ENCODE peak calls at places on chromosome 21, in four cellular contexts. One of them, this sample, is unnamed.

GRCh38 chr21:45766055-45766454 is 122.5 kb downstream of the PCBP3 start:
- DNase-seq in H1: no peak
- DNase-seq in HepG2: no peak
- DNase-seq in K562: no peak
- DNase-seq in this sample: no peak

GRCh38 chr21:29501451-29501850 is 202.7 kb downstream of the BACH1 start:
- DNase-seq in K562: no peak
- DNase-seq in HepG2: no peak
- DNase-seq in H1: no peak
- DNase-seq in this sample: no peak

GRCh38 chr21:39094847-39095525 is 88.3 kb downstream of the PSMG1 start:
- DNase-seq in HepG2: peak; percentile 99
- DNase-seq in H1: no peak
- DNase-seq in K562: peak; percentile 33
- DNase-seq in this sample: peak; percentile 32

GRCh38 chr21:33643658-33644311 is 1.5 kb downstream of the ITSN1 start:
- DNase-seq in H1: no peak
- DNase-seq in K562: no peak
- DNase-seq in HepG2: peak; percentile 26
- DNase-seq in this sample: no peak

GRCh38 chr21:17071093-17071492 is 441.8 kb upstream of the CXADR start:
- DNase-seq in K562: no peak
- DNase-seq in H1: no peak
- DNase-seq in HepG2: no peak
- DNase-seq in this sample: no peak

GRCh38 chr21:45998871-45999580 is 17.5 kb downstream of the COL6A1 start:
- DNase-seq in H1: no peak
- DNase-seq in K562: no peak
- DNase-seq in HepG2: no peak
- DNase-seq in this sample: no peak

GRCh38 chr21:33078907-33079582 is 9.1 kb downstream of the OLIG1 start:
- DNase-seq in HepG2: peak; percentile 17
- DNase-seq in H1: no peak
- DNase-seq in K562: peak; percentile 55
- DNase-seq in this sample: peak; percentile 41

GRCh38 chr21:34517491-34518245 is 5.7 kb upstream of the KCNE1 start:
- DNase-seq in H1: no peak
- DNase-seq in HepG2: peak; percentile 44
- DNase-seq in K562: no peak
- DNase-seq in this sample: no peak

GRCh38 chr21:38933731-38934130 is 128.0 kb downstream of the ETS2 start:
- DNase-seq in H1: no peak
- DNase-seq in HepG2: no peak
- DNase-seq in K562: no peak
- DNase-seq in this sample: no peak

GRCh38 chr21:15192243-15192642 is 127.4 kb upstream of the NRIP1 start:
- DNase-seq in K562: no peak
- DNase-seq in H1: no peak
- DNase-seq in HepG2: no peak
- DNase-seq in this sample: peak; percentile 71

GRCh38 chr21:15768853-15769252 is 39.1 kb downstream of the USP25 start:
- DNase-seq in H1: no peak
- DNase-seq in K562: no peak
- DNase-seq in HepG2: no peak
- DNase-seq in this sample: no peak

GRCh38 chr21:45412909-45413581 is 8.1 kb downstream of the COL18A1 start:
- DNase-seq in H1: no peak
- DNase-seq in HepG2: no peak
- DNase-seq in K562: no peak
- DNase-seq in this sample: no peak

GRCh38 chr21:20250337-20250736 is 747.9 kb upstream of the NCAM2 start:
- DNase-seq in K562: no peak
- DNase-seq in H1: no peak
- DNase-seq in HepG2: no peak
- DNase-seq in this sample: no peak

GRCh38 chr21:36909901-36910561 is 56.4 kb downstream of the HLCS start:
- DNase-seq in K562: no peak
- DNase-seq in HepG2: peak; percentile 21
- DNase-seq in H1: no peak
- DNase-seq in this sample: peak; percentile 98

GRCh38 chr21:15370576-15370975 is 305.8 kb upstream of the NRIP1 start:
- DNase-seq in H1: no peak
- DNase-seq in K562: no peak
- DNase-seq in HepG2: no peak
- DNase-seq in this sample: no peak

GRCh38 chr21:15706686-15707085 is 23.1 kb upstream of the USP25 start:
- DNase-seq in K562: no peak
- DNase-seq in HepG2: no peak
- DNase-seq in H1: no peak
- DNase-seq in this sample: peak; percentile 66

GRCh38 chr21:34202553-34203332 is 129.4 kb downstream of the MRPS6 start:
- DNase-seq in K562: no peak
- DNase-seq in HepG2: no peak
- DNase-seq in H1: peak; percentile 76
- DNase-seq in this sample: no peak

GRCh38 chr21:45551316-45551715 is 9.1 kb upstream of the SLC19A1 start:
- DNase-seq in HepG2: no peak
- DNase-seq in H1: no peak
- DNase-seq in K562: no peak
- DNase-seq in this sample: peak; percentile 79

GRCh38 chr21:26041441-26042180 is 129.0 kb downstream of the APP start:
- DNase-seq in H1: no peak
- DNase-seq in HepG2: no peak
- DNase-seq in K562: no peak
- DNase-seq in this sample: no peak

GRCh38 chr21:26047279-26047967 is 123.1 kb downstream of the APP start:
- DNase-seq in HepG2: no peak
- DNase-seq in H1: no peak
- DNase-seq in K562: no peak
- DNase-seq in this sample: no peak

GRCh38 chr21:26043891-26044290 is 126.7 kb downstream of the APP start:
- DNase-seq in HepG2: no peak
- DNase-seq in K562: no peak
- DNase-seq in H1: no peak
- DNase-seq in this sample: no peak

GRCh38 chr21:26042181-26042876 is 128.2 kb downstream of the APP start:
- DNase-seq in K562: no peak
- DNase-seq in HepG2: no peak
- DNase-seq in H1: no peak
- DNase-seq in this sample: no peak
- TF ChIP-seq PHF8 in K562: no peak
- TF ChIP-seq PHF8 in HepG2: no peak
- TF ChIP-seq PHF8 in H1: no peak
- TF ChIP-seq PHF8 in this sample: no peak

DNA sequence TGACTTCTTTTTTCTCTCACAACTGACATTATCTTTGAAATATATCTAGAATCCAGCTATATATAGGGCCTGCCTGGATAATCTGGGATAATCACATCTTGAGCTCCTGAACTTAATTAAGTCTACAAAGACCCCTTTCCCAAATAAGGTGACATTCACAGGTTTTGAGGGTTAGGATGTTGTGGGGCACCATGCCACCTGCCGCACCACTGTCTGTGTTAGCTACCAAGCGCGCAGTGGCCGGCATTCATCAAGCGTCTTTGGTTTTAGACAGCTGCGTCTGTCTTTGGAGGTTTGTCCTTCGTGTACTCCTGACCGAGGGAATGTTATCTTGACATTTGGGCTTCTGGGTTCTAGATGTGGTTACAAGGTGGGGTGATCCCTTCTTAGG is 7.5 kb downstream of the TRAPPC10 start:
- DNase-seq in H1: no peak
- DNase-seq in HepG2: no peak
- DNase-seq in K562: no peak
- DNase-seq in this sample: no peak
- TF ChIP-seq USF2 in H1: no peak
- TF ChIP-seq USF2 in HepG2: no peak
- TF ChIP-seq USF2 in K562: no peak
- TF ChIP-seq USF2 in this sample: no peak

DNA sequence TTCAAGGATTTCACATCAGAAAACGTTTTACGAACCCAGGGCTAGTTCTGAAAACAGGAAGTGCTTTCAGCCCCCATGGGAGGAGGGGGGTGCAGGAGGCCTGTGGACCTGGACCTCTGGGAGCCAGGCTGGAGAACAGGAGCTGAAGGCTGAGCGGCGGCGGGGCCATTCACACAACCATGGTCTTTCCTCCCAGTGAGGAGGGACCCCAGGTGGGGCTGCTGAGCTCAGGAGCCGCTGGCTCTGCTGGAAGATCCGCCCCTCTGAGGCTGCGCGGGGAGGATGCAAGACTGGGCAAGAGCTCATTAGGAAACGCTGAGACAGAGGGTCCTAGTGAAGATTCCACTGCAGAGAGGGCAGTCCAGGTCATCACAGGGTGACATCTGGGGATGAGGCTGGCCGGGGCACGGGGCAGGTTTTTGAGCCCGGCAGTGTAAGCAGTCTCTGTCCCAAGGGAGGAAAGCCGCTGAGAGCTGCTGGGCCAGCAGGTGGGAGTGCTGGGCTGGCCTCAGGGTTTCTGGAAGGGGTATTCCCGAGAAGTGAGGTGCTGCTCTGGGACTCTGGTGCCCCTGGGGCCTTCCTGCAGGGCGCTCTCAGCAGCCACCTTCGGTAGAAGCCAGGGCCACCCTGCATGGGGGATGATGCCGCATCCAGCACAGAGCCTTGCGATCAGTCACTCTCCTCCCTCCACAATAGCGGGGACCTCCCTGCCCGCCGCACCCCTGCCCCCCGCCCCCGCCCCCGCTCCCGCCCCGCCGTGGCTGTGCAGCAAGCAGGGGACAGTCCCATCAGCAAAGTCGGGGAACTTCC is 7.5 kb downstream of the MX2 start:
- DNase-seq in H1: peak; percentile 80
- DNase-seq in HepG2: peak; percentile 40
- DNase-seq in K562: no peak
- DNase-seq in this sample: no peak
- TF ChIP-seq PHF8 in H1: no peak
- TF ChIP-seq PHF8 in HepG2: no peak
- TF ChIP-seq PHF8 in K562: no peak
- TF ChIP-seq PHF8 in this sample: no peak

DNA sequence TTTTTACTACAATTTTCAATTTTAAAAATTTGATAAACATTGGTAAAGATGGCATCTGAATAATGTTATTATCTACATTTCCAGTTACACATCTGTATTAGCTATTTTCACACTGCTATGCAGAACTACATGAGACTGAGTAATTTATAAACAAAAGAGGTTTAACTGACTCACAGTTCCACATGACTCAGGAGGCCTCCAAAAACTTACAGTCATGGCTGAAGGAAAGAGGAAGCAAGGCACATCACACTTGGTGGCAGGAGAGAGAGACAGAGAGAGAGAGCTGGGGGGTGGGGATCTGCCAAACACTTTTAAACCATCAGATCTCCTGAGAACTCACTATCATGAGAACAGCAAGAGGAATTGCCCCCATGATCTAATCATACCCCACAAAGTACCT is 850.0 kb downstream of the LTN1 start:
- DNase-seq in HepG2: no peak
- DNase-seq in H1: no peak
- DNase-seq in K562: no peak
- DNase-seq in this sample: no peak
- TF ChIP-seq USF2 in HepG2: no peak
- TF ChIP-seq USF2 in H1: no peak
- TF ChIP-seq USF2 in K562: no peak
- TF ChIP-seq USF2 in this sample: no peak

GRCh38 chr21:31663584-31664249 is 4.2 kb downstream of the SOD1 start:
- DNase-seq in K562: no peak
- DNase-seq in H1: no peak
- DNase-seq in HepG2: no peak
- DNase-seq in this sample: no peak

GRCh38 chr21:31659286-31660133 is at the start of gene SOD1:
- DNase-seq in H1: peak; percentile 94
- DNase-seq in HepG2: peak; percentile 85
- DNase-seq in K562: peak; percentile 99
- DNase-seq in this sample: peak; percentile 72

GRCh38 chr21:31658053-31658452 is 1.4 kb upstream of the SOD1 start:
- DNase-seq in HepG2: peak; percentile 62
- DNase-seq in K562: peak; percentile 13
- DNase-seq in H1: no peak
- DNase-seq in this sample: no peak

GRCh38 chr21:31656199-31657095 is 3.0 kb upstream of the SOD1 start:
- DNase-seq in HepG2: no peak
- DNase-seq in K562: no peak
- DNase-seq in H1: no peak
- DNase-seq in this sample: no peak

DNA sequence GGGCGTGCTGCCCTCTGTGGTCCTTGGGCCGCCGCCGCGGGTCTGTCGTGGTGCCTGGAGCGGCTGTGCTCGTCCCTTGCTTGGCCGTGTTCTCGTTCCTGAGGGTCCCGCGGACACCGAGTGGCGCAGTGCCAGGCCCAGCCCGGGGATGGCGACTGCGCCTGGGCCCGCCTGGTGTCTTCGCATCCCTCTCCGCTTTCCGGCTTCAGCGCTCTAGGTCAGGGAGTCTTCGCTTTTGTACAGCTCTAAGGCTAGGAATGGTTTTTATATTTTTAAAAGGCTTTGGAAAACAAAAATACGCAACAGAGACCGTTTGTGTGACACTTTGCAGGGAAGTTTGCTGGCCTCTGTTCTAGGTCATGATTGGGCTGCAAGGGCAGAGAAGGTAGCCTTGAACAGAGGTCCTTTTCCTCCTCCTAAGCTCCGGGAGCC is 657 bp downstream of the SOD1 start:
- DNase-seq in HepG2: no peak
- DNase-seq in K562: no peak
- DNase-seq in H1: no peak
- DNase-seq in this sample: peak; percentile 7
- TF ChIP-seq PHF8 in HepG2: no peak
- TF ChIP-seq PHF8 in K562: no peak
- TF ChIP-seq PHF8 in H1: no peak
- TF ChIP-seq PHF8 in this sample: no peak

DNA sequence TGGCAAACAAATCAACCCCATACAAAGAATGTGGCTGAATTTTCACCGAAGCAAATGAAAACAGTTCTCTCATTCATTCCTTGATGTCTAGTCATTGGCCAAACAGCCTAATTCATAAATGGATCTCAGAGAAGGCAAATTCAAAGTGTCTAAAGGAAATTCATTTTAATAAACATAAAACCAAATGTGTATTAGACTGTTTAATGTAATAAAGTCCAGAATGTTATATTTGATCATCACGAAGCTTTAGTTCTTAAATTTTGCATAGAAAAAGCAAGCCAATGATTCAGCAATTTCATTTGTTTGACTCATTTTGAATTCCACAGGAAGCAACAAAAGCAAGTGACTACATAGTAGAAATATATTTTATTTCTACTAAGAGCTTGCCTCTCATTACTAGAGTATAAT is 379.2 kb upstream of the ADAMTS5 start:
- DNase-seq in HepG2: no peak
- DNase-seq in H1: no peak
- DNase-seq in K562: no peak
- DNase-seq in this sample: no peak
- TF ChIP-seq USF2 in HepG2: no peak
- TF ChIP-seq USF2 in H1: no peak
- TF ChIP-seq USF2 in K562: no peak
- TF ChIP-seq USF2 in this sample: no peak

GRCh38 chr21:42833439-42833815 is 45.9 kb downstream of the WDR4 start:
- DNase-seq in H1: peak; percentile 61
- DNase-seq in HepG2: peak; percentile 25
- DNase-seq in K562: peak; percentile 51
- DNase-seq in this sample: peak; percentile 61
- TF ChIP-seq PHF8 in H1: no peak
- TF ChIP-seq PHF8 in HepG2: no peak
- TF ChIP-seq PHF8 in K562: no peak
- TF ChIP-seq PHF8 in this sample: no peak

GRCh38 chr21:42570841-42571387 is 57.3 kb downstream of the SLC37A1 start:
- DNase-seq in HepG2: no peak
- DNase-seq in K562: no peak
- DNase-seq in H1: no peak
- DNase-seq in this sample: no peak
- TF ChIP-seq USF2 in HepG2: no peak
- TF ChIP-seq USF2 in K562: no peak
- TF ChIP-seq USF2 in H1: no peak
- TF ChIP-seq USF2 in this sample: no peak